ENCODE peak calls at places on chromosomes 12 and 14, in ten cellular contexts. B is HCT116; Z is OCI-LY7; W is body of pancreas; U is IMR-90; P is CD8-positive, alpha-beta memory T cell; F is lung; M is mucosa of descending colon; S is fibroblast of lung; N is uterus. T is an unnamed sample.

GRCh38 chr12:130719263-130719892 is 3.3 kb upstream of the RIMBP2 start:
- DNase-seq in B (no peak), S (no peak), N (no peak), U (no peak), Z (no peak), W (no peak), F (no peak), P (no peak), M (no peak), T (no peak)

GRCh38 chr14:36085861-36086260 is 90.7 kb downstream of the PTCSC3 start:
- DNase-seq in Z (no peak), M (no peak), W (no peak), S (no peak), B (no peak), N (no peak), U (no peak), F (no peak), P (no peak), T (no peak)

GRCh38 chr12:6072302-6072752 is 52.1 kb downstream of the VWF start:
- DNase-seq in M (no peak), U (peak; percentile 79), F (no peak), Z (no peak), S (peak; percentile 74), P (no peak), B (no peak), W (no peak), N (no peak), T (no peak)

GRCh38 chr14:99360774-99361595 is 89.0 kb upstream of the BCL11B start:
- DNase-seq in Z (peak; percentile 22), P (no peak), W (no peak), M (no peak), N (no peak), S (no peak), U (no peak), F (no peak), B (peak; percentile 67), T (peak; percentile 22)

GRCh38 chr14:100025111-100025510 is 40.1 kb upstream of the EVL start:
- DNase-seq in W (no peak), F (peak; percentile 38), Z (peak; percentile 38), S (peak; percentile 26), B (peak; percentile 35), M (no peak), U (peak; percentile 55), N (no peak), P (no peak), T (peak; percentile 23)

GRCh38 chr12:111193977-111194702 is 174.8 kb downstream of the PHETA1 start:
- DNase-seq in N (no peak), B (no peak), W (no peak), S (no peak), P (no peak), Z (no peak), F (no peak), M (no peak), U (no peak), T (no peak)

GRCh38 chr12:25769076-25769945 is 189.2 kb upstream of the RASSF8 start:
- DNase-seq in P (no peak), N (no peak), B (no peak), F (no peak), M (no peak), Z (no peak), U (peak; percentile 93), S (peak; percentile 94), W (no peak), T (no peak)

GRCh38 chr14:90536092-90536491 is 139.3 kb downstream of the CALM1 start:
- DNase-seq in N (peak; percentile 51), U (no peak), S (peak; percentile 40), Z (no peak), W (no peak), B (no peak), M (peak; percentile 41), P (no peak), F (no peak), T (no peak)

DNA sequence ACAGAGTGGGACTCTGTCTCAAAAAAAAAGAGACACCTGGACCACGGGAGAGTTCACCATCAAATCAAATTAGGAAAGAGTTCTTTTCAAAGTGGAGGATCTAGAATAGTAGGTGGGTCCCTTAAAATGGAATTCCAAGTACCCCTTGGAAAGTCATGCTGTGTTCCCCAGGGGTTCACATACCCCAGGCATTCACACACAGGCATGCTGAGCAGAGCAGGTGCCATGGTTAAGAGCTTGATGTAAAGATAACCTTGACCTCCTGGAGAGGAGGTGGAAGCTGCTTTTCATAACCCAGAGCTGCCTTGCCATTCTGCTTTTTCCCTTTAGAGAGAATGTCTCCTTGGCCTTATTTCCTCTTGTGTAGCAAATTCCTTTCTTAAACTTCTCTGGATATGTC is 14.2 kb upstream of the SRSF5 start:
- DNase-seq in Z (no peak), F (no peak), M (no peak), U (no peak), P (no peak), S (no peak), B (no peak), W (no peak), N (no peak), T (no peak)
- H3K4me1 ChIP-seq in Z (peaks cover 8% of the 10 kb centered on the region), F (no peaks in the 10 kb centered on the region), M (peaks cover 22% of the 10 kb centered on the region), U (peaks cover 1% of the 10 kb centered on the region), P (peaks cover 14% of the 10 kb centered on the region), S (no peaks in the 10 kb centered on the region), B (no peaks in the 10 kb centered on the region), W (peaks cover 10% of the 10 kb centered on the region), N (no peaks in the 10 kb centered on the region), T (no peaks in the 10 kb centered on the region)

GRCh38 chr14:21261824-21262223 is 7.4 kb downstream of the HNRNPC start:
- DNase-seq in M (no peak), B (no peak), F (no peak), Z (no peak), P (no peak), N (no peak), U (no peak), W (no peak), S (no peak), T (no peak)

GRCh38 chr14:21263284-21264024 is 5.8 kb downstream of the HNRNPC start:
- DNase-seq in Z (no peak), F (no peak), N (no peak), S (peak; percentile 76), U (peak; percentile 49), B (no peak), W (no peak), P (no peak), M (no peak), T (no peak)

GRCh38 chr14:21262410-21262809 is 6.8 kb downstream of the HNRNPC start:
- DNase-seq in P (no peak), S (no peak), F (no peak), N (no peak), U (no peak), M (no peak), B (no peak), W (no peak), Z (no peak), T (no peak)

GRCh38 chr14:21267431-21267845 is 1.8 kb downstream of the HNRNPC start:
- DNase-seq in M (no peak), B (no peak), P (no peak), S (no peak), U (no peak), Z (peak; percentile 44), F (no peak), N (no peak), W (no peak), T (peak; percentile 45)

DNA sequence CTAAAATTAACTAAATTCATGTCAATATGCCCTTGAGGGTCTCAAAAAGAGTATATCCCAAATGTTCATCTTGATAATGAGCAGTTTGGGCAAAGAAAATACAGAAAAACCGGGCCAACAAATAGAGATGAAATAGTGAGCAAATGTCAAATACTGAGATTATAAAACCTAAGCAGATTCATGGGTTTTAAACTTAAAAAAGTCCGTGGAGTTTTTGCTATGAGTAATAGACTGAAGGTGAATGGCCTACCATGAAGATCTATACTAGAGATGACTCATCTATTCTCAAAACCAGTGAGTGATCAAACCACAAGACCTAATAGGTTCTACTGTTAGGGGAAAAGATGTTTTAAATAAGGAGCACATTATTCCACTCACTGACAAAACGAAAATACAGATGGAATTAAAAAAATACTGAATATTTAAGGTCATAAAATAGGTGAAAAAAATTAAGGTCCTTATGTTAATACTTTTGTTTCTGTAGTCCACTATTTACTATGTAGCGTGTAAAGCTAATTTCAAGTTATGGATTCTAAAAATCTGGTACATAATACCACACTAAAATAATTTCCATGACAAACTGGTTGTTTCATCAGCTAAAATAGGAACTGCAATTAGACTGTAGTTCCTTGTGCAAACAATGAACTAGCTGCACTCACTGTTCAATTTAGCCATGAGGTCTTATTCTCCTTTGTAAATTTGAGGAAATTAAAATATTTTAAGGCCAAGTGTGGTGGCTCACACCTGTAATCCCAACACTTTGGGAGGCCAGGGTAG is 5.0 kb downstream of the HNRNPC start:
- DNase-seq in N (no peak), F (no peak), M (no peak), S (peak; percentile 91), P (no peak), W (no peak), Z (no peak), B (no peak), U (peak; percentile 91), T (peak; percentile 45)
- H3K4me1 ChIP-seq in N (peaks cover 5% of the 10 kb centered on the region), F (peaks cover 28% of the 10 kb centered on the region), M (peaks cover 44% of the 10 kb centered on the region), S (peaks cover 18% of the 10 kb centered on the region), P (peaks cover 70% of the 10 kb centered on the region), W (peaks cover 68% of the 10 kb centered on the region), Z (peaks cover 55% of the 10 kb centered on the region), B (peaks cover 11% of the 10 kb centered on the region), U (peaks cover 8% of the 10 kb centered on the region), T (peaks cover 48% of the 10 kb centered on the region)

DNA sequence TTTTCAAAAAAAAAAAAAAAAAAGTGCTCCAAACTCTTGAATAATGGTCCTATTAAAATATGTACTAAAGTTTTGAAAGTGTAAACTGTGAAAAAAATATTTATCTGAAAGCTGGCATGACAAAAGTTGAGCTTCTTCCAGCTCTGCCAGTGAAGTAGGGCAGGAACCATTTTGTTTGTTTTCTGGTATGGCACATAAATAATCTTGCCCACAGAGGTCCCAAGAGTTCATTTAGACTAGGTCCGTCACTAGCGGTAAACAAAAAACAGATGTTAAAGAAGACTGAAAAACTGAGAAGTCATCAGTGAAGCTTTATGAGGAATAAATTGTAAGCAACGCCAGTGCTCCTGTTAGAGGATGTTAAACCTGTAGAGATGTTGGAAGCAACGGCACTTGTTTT is 7.0 kb downstream of the ERP27 start:
- DNase-seq in Z (no peak), B (no peak), S (no peak), P (no peak), W (no peak), N (no peak), U (no peak), F (no peak), M (no peak), T (no peak)
- H3K4me1 ChIP-seq in Z (peaks cover 5% of the 10 kb centered on the region), B (peaks cover 16% of the 10 kb centered on the region), S (peaks cover 3% of the 10 kb centered on the region), P (no peaks in the 10 kb centered on the region), W (peaks cover 95% of the 10 kb centered on the region), N (no peaks in the 10 kb centered on the region), U (peaks cover 7% of the 10 kb centered on the region), F (peaks cover 4% of the 10 kb centered on the region), M (peaks cover 10% of the 10 kb centered on the region), T (peaks cover 23% of the 10 kb centered on the region)

GRCh38 chr12:14986449-14986848 is 13.6 kb downstream of the PDE6H start:
- DNase-seq in U (no peak), N (no peak), P (no peak), B (no peak), Z (no peak), F (no peak), S (no peak), M (no peak), W (no peak), T (no peak)

GRCh38 chr12:14984036-14984435 is 11.2 kb downstream of the PDE6H start:
- DNase-seq in B (no peak), N (no peak), F (no peak), M (no peak), S (no peak), Z (no peak), W (no peak), U (no peak), P (no peak), T (no peak)

GRCh38 chr12:14982562-14982961 is 9.7 kb downstream of the PDE6H start:
- DNase-seq in W (no peak), B (no peak), S (no peak), U (no peak), P (no peak), N (no peak), M (no peak), Z (no peak), F (no peak), T (no peak)

GRCh38 chr12:14981049-14981448 is 8.2 kb downstream of the PDE6H start:
- DNase-seq in M (no peak), U (no peak), B (no peak), Z (no peak), W (peak; percentile 33), F (peak; percentile 42), P (no peak), N (no peak), S (no peak), T (no peak)

GRCh38 chr12:14982986-14983385 is 10.1 kb downstream of the PDE6H start:
- DNase-seq in S (no peak), U (no peak), P (no peak), N (no peak), W (no peak), F (no peak), M (no peak), Z (no peak), B (no peak), T (no peak)
- H3K4me1 ChIP-seq in S (no peaks in the 10 kb centered on the region), U (peaks cover 2% of the 10 kb centered on the region), P (peaks cover 32% of the 10 kb centered on the region), N (no peaks in the 10 kb centered on the region), W (no peaks in the 10 kb centered on the region), F (no peaks in the 10 kb centered on the region), M (no peaks in the 10 kb centered on the region), Z (peaks cover 22% of the 10 kb centered on the region), B (no peaks in the 10 kb centered on the region), T (no peaks in the 10 kb centered on the region)